ENCODE peak calls at places on chromosome 20, in five cellular contexts. One of them, this sample, is unnamed.

GRCh38 chr20:22711981-22712755 is 127.8 kb upstream of the FOXA2 start:
- DNase-seq in nephron progenitor cell: no peak
- DNase-seq in breast epithelium: no peak
- DNase-seq in astrocyte of the cerebellum: no peak
- DNase-seq in heart left ventricle: no peak
- DNase-seq in this sample: no peak

GRCh38 chr20:4633780-4634179 is 87.9 kb upstream of the PRND start:
- DNase-seq in heart left ventricle: no peak
- DNase-seq in astrocyte of the cerebellum: peak
- DNase-seq in breast epithelium: no peak
- DNase-seq in nephron progenitor cell: no peak
- DNase-seq in this sample: no peak

GRCh38 chr20:20009784-20010253 is 7.3 kb upstream of the NAA20 start:
- DNase-seq in nephron progenitor cell: no peak
- DNase-seq in breast epithelium: no peak
- DNase-seq in astrocyte of the cerebellum: no peak
- DNase-seq in heart left ventricle: no peak
- DNase-seq in this sample: no peak

GRCh38 chr20:18001131-18001921 is 32.5 kb downstream of the MGME1 start:
- DNase-seq in nephron progenitor cell: no peak
- DNase-seq in heart left ventricle: peak
- DNase-seq in astrocyte of the cerebellum: peak
- DNase-seq in breast epithelium: peak
- DNase-seq in this sample: no peak

GRCh38 chr20:33539129-33539528 is 49.2 kb downstream of the CBFA2T2 start:
- DNase-seq in astrocyte of the cerebellum: no peak
- DNase-seq in breast epithelium: no peak
- DNase-seq in nephron progenitor cell: no peak
- DNase-seq in heart left ventricle: no peak
- DNase-seq in this sample: no peak

GRCh38 chr20:38674178-38675133 is 49.8 kb upstream of the SLC32A1 start:
- DNase-seq in nephron progenitor cell: peak
- DNase-seq in astrocyte of the cerebellum: no peak
- DNase-seq in heart left ventricle: no peak
- DNase-seq in breast epithelium: no peak
- DNase-seq in this sample: peak

GRCh38 chr20:6673071-6673470 is 94.4 kb upstream of the BMP2 start:
- DNase-seq in heart left ventricle: no peak
- DNase-seq in astrocyte of the cerebellum: no peak
- DNase-seq in breast epithelium: no peak
- DNase-seq in nephron progenitor cell: no peak
- DNase-seq in this sample: no peak

GRCh38 chr20:60238992-60239655 is 280.9 kb downstream of the CDH26 start:
- DNase-seq in nephron progenitor cell: no peak
- DNase-seq in heart left ventricle: no peak
- DNase-seq in astrocyte of the cerebellum: peak
- DNase-seq in breast epithelium: no peak
- DNase-seq in this sample: no peak

GRCh38 chr20:20353574-20353973 is 14.3 kb upstream of the INSM1 start:
- DNase-seq in breast epithelium: no peak
- DNase-seq in heart left ventricle: no peak
- DNase-seq in nephron progenitor cell: no peak
- DNase-seq in astrocyte of the cerebellum: no peak
- DNase-seq in this sample: no peak

GRCh38 chr20:23021941-23022340 is 13.2 kb upstream of the SSTR4 start:
- DNase-seq in heart left ventricle: no peak
- DNase-seq in breast epithelium: no peak
- DNase-seq in astrocyte of the cerebellum: no peak
- DNase-seq in nephron progenitor cell: no peak
- DNase-seq in this sample: no peak

GRCh38 chr20:43583982-43584432 is 6.7 kb upstream of the IFT52 start:
- DNase-seq in astrocyte of the cerebellum: peak
- DNase-seq in heart left ventricle: peak
- DNase-seq in breast epithelium: no peak
- DNase-seq in nephron progenitor cell: no peak
- DNase-seq in this sample: no peak

GRCh38 chr20:50624351-50625016 is 66.9 kb downstream of the RIPOR3 start:
- DNase-seq in astrocyte of the cerebellum: no peak
- DNase-seq in breast epithelium: peak
- DNase-seq in nephron progenitor cell: no peak
- DNase-seq in heart left ventricle: no peak
- DNase-seq in this sample: no peak

GRCh38 chr20:10369723-10370090 is 64.3 kb downstream of the MKKS start:
- DNase-seq in heart left ventricle: peak
- DNase-seq in breast epithelium: no peak
- DNase-seq in astrocyte of the cerebellum: peak
- DNase-seq in nephron progenitor cell: no peak
- DNase-seq in this sample: no peak

GRCh38 chr20:7806831-7807230 is 133.4 kb downstream of the HAO1 start:
- DNase-seq in nephron progenitor cell: no peak
- DNase-seq in breast epithelium: no peak
- DNase-seq in astrocyte of the cerebellum: no peak
- DNase-seq in heart left ventricle: no peak
- DNase-seq in this sample: no peak

GRCh38 chr20:62138912-62139311 is 4.3 kb downstream of the PSMA7 start:
- DNase-seq in astrocyte of the cerebellum: no peak
- DNase-seq in breast epithelium: no peak
- DNase-seq in heart left ventricle: no peak
- DNase-seq in nephron progenitor cell: no peak
- DNase-seq in this sample: no peak

GRCh38 chr20:32789896-32790750 is 27.9 kb downstream of the DNMT3B start:
- DNase-seq in astrocyte of the cerebellum: peak
- DNase-seq in heart left ventricle: peak
- DNase-seq in breast epithelium: peak
- DNase-seq in nephron progenitor cell: peak
- DNase-seq in this sample: peak

GRCh38 chr20:50855498-50856474 is 60.9 kb downstream of the BCAS4 start:
- DNase-seq in astrocyte of the cerebellum: peak
- DNase-seq in breast epithelium: no peak
- DNase-seq in heart left ventricle: no peak
- DNase-seq in nephron progenitor cell: no peak
- DNase-seq in this sample: no peak

GRCh38 chr20:38893056-38893455 is 33.2 kb upstream of the FAM83D start:
- DNase-seq in astrocyte of the cerebellum: no peak
- DNase-seq in breast epithelium: no peak
- DNase-seq in heart left ventricle: no peak
- DNase-seq in nephron progenitor cell: no peak
- DNase-seq in this sample: peak

GRCh38 chr20:56449459-56449858 is 19.0 kb upstream of the RTF2 start:
- DNase-seq in nephron progenitor cell: no peak
- DNase-seq in heart left ventricle: no peak
- DNase-seq in breast epithelium: no peak
- DNase-seq in astrocyte of the cerebellum: no peak
- DNase-seq in this sample: no peak
- TF ChIP-seq CTCF in nephron progenitor cell: no peak
- TF ChIP-seq CTCF in heart left ventricle: no peak
- TF ChIP-seq CTCF in breast epithelium: no peak
- TF ChIP-seq CTCF in astrocyte of the cerebellum: no peak
- TF ChIP-seq CTCF in this sample: no peak

DNA sequence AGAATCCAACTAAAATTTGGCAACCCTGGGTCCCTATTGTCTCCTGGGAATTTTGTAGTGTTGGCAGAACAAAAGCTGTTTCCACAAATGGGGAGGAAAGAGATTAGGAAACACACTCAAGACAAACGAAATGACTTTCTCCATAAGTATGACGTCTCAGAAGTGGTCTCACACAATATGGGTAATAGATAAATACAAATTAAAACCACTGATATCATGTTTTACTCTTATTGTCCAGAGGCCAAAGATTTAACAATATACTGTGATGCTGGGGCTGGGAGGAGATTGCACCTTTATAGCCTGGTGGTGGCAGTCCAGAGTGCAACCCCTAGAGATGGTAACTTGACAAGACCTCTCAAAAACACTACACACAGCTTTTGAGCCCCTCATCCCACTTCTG is 18.6 kb downstream of the FKBP1A start:
- DNase-seq in astrocyte of the cerebellum: no peak
- DNase-seq in heart left ventricle: no peak
- DNase-seq in breast epithelium: no peak
- DNase-seq in nephron progenitor cell: no peak
- DNase-seq in this sample: no peak
- TF ChIP-seq CTCF in astrocyte of the cerebellum: no peak
- TF ChIP-seq CTCF in heart left ventricle: no peak
- TF ChIP-seq CTCF in breast epithelium: no peak
- TF ChIP-seq CTCF in nephron progenitor cell: no peak
- TF ChIP-seq CTCF in this sample: no peak

GRCh38 chr20:63230800-63231268 is 4.9 kb upstream of the BIRC7 start:
- DNase-seq in breast epithelium: no peak
- DNase-seq in heart left ventricle: no peak
- DNase-seq in nephron progenitor cell: peak
- DNase-seq in astrocyte of the cerebellum: peak
- DNase-seq in this sample: no peak
- TF ChIP-seq CTCF in breast epithelium: peak
- TF ChIP-seq CTCF in heart left ventricle: peak
- TF ChIP-seq CTCF in nephron progenitor cell: peak
- TF ChIP-seq CTCF in astrocyte of the cerebellum: peak
- TF ChIP-seq CTCF in this sample: peak

DNA sequence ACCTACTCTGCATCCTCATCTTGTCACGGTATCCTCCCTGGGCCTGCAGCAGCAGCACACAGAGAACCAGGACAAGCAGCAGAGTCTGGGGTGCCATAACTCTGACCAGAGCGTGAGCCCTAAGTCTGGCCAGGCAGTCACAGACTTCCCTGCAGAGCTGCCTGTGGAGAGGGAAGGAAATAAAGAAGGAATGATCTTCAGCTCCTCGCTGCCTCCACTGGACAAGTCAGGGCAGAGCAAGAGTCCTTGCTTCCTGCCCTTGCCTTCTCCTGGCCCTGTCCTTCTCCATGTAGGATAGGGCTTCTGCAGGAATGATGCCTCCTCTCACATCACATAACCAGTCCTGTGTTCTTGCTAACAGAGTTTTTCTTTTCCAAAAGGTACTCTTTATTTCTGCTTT is 15.9 kb upstream of the WFDC11 start:
- DNase-seq in nephron progenitor cell: peak
- DNase-seq in astrocyte of the cerebellum: no peak
- DNase-seq in heart left ventricle: no peak
- DNase-seq in breast epithelium: no peak
- DNase-seq in this sample: no peak
- TF ChIP-seq CTCF in nephron progenitor cell: peak
- TF ChIP-seq CTCF in astrocyte of the cerebellum: no peak
- TF ChIP-seq CTCF in heart left ventricle: no peak
- TF ChIP-seq CTCF in breast epithelium: no peak
- TF ChIP-seq CTCF in this sample: peak